ENCODE peak calls at places on chromosomes 5 and 9, in nine cellular contexts. N is PC-9, Z is aorta, C is smooth muscle cell of the brain vasculature, K is H7, T is HT1080, X is uterus, E is sciatic nerve, U is Ammon's horn. L is an unnamed sample.
A peak's percentile ranks its signal among the peaks of the same experiment; 100 is the strongest.

GRCh38 chr9:134336174-134336705 is 10.0 kb downstream of the RXRA start:
- DNase-seq in K (no peak), E (no peak), Z (no peak), C (no peak), U (no peak), T (no peak), N (no peak), X (no peak), L (no peak)

GRCh38 chr5:160169326-160169725 is 50.1 kb upstream of the PWWP2A start:
- DNase-seq in C (no peak), E (no peak), Z (no peak), U (no peak), T (peak; percentile 95), X (peak; percentile 23), K (no peak), N (no peak), L (peak; percentile 57)

GRCh38 chr5:132475531-132475930 is 15.0 kb downstream of the IRF1 start:
- DNase-seq in U (no peak), N (no peak), C (no peak), T (no peak), E (peak; percentile 51), K (no peak), Z (no peak), X (no peak), L (no peak)

GRCh38 chr9:84711936-84712335 is 42.4 kb downstream of the NTRK2 start:
- DNase-seq in E (peak; percentile 83), U (peak; percentile 71), Z (no peak), X (no peak), K (no peak), N (peak; percentile 70), T (peak; percentile 55), C (no peak), L (no peak)

GRCh38 chr5:79456890-79457583 is 56.9 kb downstream of the HOMER1 start:
- DNase-seq in K (no peak), N (no peak), E (no peak), Z (no peak), X (no peak), C (no peak), T (no peak), U (no peak), L (no peak)

GRCh38 chr9:130352586-130353285 is 87.2 kb downstream of the HMCN2 start:
- DNase-seq in E (no peak), C (no peak), U (no peak), N (no peak), Z (no peak), K (no peak), T (no peak), X (no peak), L (no peak)

GRCh38 chr5:79512692-79513518 is 1.0 kb downstream of the HOMER1 start:
- DNase-seq in Z (no peak), E (no peak), U (peak; percentile 11), T (peak; percentile 37), K (peak; percentile 48), X (no peak), N (no peak), C (no peak), L (no peak)

GRCh38 chr5:133708451-133708850 is 96.1 kb upstream of the FSTL4 start:
- DNase-seq in E (peak; percentile 30), K (no peak), Z (no peak), X (no peak), C (no peak), U (no peak), T (no peak), N (no peak), L (no peak)

GRCh38 chr5:9888517-9888916 is 258.4 kb upstream of the TAS2R1 start:
- DNase-seq in N (no peak), C (no peak), T (peak; percentile 78), U (no peak), K (no peak), Z (no peak), X (no peak), E (no peak), L (no peak)

GRCh38 chr5:6399978-6400910 is 21.9 kb upstream of the MED10 start:
- DNase-seq in U (no peak), N (no peak), X (no peak), E (no peak), K (no peak), T (peak; percentile 73), C (no peak), Z (no peak), L (no peak)

L was measured in pulmonary artery endothelial cell.